ENCODE peak calls at places on chromosomes 3 and 15, in four cellular contexts. One of them, this sample, is unnamed.

GRCh38 chr3:40841570-40842109 is 316.9 kb downstream of the ZNF621 start:
- DNase-seq in right cardiac atrium: no peak
- DNase-seq in renal cortical epithelial cell: no peak
- DNase-seq in kidney: no peak
- DNase-seq in this sample: no peak

GRCh38 chr15:59570364-59570763 is 41.2 kb upstream of the GCNT3 start:
- DNase-seq in renal cortical epithelial cell: peak
- DNase-seq in right cardiac atrium: no peak
- DNase-seq in kidney: no peak
- DNase-seq in this sample: no peak

GRCh38 chr3:73685061-73685460 is 60.3 kb upstream of the PDZRN3 start:
- DNase-seq in renal cortical epithelial cell: no peak
- DNase-seq in kidney: no peak
- DNase-seq in right cardiac atrium: no peak
- DNase-seq in this sample: no peak

GRCh38 chr15:29364429-29365078 is 94.9 kb upstream of the NSMCE3 start:
- DNase-seq in right cardiac atrium: no peak
- DNase-seq in renal cortical epithelial cell: peak
- DNase-seq in kidney: no peak
- DNase-seq in this sample: peak

GRCh38 chr15:72078887-72079286 is 39.1 kb downstream of the MYO9A start:
- DNase-seq in kidney: no peak
- DNase-seq in right cardiac atrium: no peak
- DNase-seq in renal cortical epithelial cell: no peak
- DNase-seq in this sample: no peak

GRCh38 chr3:4309476-4310121 is 6.4 kb downstream of the SETMAR start:
- DNase-seq in right cardiac atrium: no peak
- DNase-seq in renal cortical epithelial cell: peak
- DNase-seq in kidney: no peak
- DNase-seq in this sample: no peak

GRCh38 chr15:69160976-69161877 is 792 bp downstream of the GLCE start:
- DNase-seq in renal cortical epithelial cell: peak
- DNase-seq in right cardiac atrium: peak
- DNase-seq in kidney: peak
- DNase-seq in this sample: peak

GRCh38 chr3:25176999-25177398 is 251.1 kb upstream of the RARB start:
- DNase-seq in right cardiac atrium: no peak
- DNase-seq in renal cortical epithelial cell: no peak
- DNase-seq in kidney: no peak
- DNase-seq in this sample: no peak

GRCh38 chr3:126907557-126907956 is 75.4 kb upstream of the PLXNA1 start:
- DNase-seq in right cardiac atrium: no peak
- DNase-seq in renal cortical epithelial cell: no peak
- DNase-seq in kidney: no peak
- DNase-seq in this sample: no peak

GRCh38 chr15:63497642-63498100 is 6.7 kb upstream of the USP3 start:
- DNase-seq in right cardiac atrium: no peak
- DNase-seq in renal cortical epithelial cell: no peak
- DNase-seq in kidney: no peak
- DNase-seq in this sample: no peak

GRCh38 chr3:119596392-119596791 is 1.3 kb upstream of the PLA1A start:
- DNase-seq in kidney: no peak
- DNase-seq in renal cortical epithelial cell: no peak
- DNase-seq in right cardiac atrium: no peak
- DNase-seq in this sample: no peak

GRCh38 chr3:194485876-194486539 is 794 bp downstream of the ATP13A3 start:
- DNase-seq in right cardiac atrium: peak
- DNase-seq in kidney: peak
- DNase-seq in renal cortical epithelial cell: no peak
- DNase-seq in this sample: peak

GRCh38 chr15:92897620-92898019 is 2.5 kb upstream of the CHD2 start:
- DNase-seq in renal cortical epithelial cell: no peak
- DNase-seq in kidney: no peak
- DNase-seq in right cardiac atrium: no peak
- DNase-seq in this sample: no peak

GRCh38 chr3:96931491-96931890 is 117.1 kb downstream of the EPHA6 start:
- DNase-seq in kidney: peak
- DNase-seq in right cardiac atrium: no peak
- DNase-seq in renal cortical epithelial cell: no peak
- DNase-seq in this sample: no peak

GRCh38 chr3:187066228-187066995 is 72.9 kb downstream of the RPL39L start:
- DNase-seq in renal cortical epithelial cell: peak
- DNase-seq in kidney: no peak
- DNase-seq in right cardiac atrium: no peak
- DNase-seq in this sample: peak

GRCh38 chr15:92097473-92098178 is 244.1 kb downstream of the SLCO3A1 start:
- DNase-seq in kidney: no peak
- DNase-seq in renal cortical epithelial cell: peak
- DNase-seq in right cardiac atrium: no peak
- DNase-seq in this sample: peak

GRCh38 chr3:183698318-183698731 is 728 bp downstream of the YEATS2 start:
- DNase-seq in kidney: peak
- DNase-seq in renal cortical epithelial cell: peak
- DNase-seq in right cardiac atrium: peak
- DNase-seq in this sample: peak

This sample was measured in testis.